ENCODE peak calls at places on chromosomes 6 and 20, in four cellular contexts. I is HCT116, Q is H1, M is K562. D is an unnamed sample.

GRCh38 chr6:155228549-155229166 is 35.2 kb upstream of the CLDN20 start:
- DNase-seq in I (no peak), Q (no peak), M (no peak), D (no peak)

GRCh38 chr6:149060985-149061760 is 256.3 kb upstream of the TAB2 start:
- DNase-seq in I (no peak), Q (no peak), M (no peak), D (peak)

GRCh38 chr6:154408906-154409500 is 52.4 kb upstream of the IPCEF1 start:
- DNase-seq in I (no peak), Q (no peak), M (no peak), D (no peak)

GRCh38 chr6:160137130-160137988 is 15.7 kb downstream of the SLC22A1 start:
- DNase-seq in I (no peak), Q (no peak), M (no peak), D (peak)

GRCh38 chr6:82712826-82713225 is 349.2 kb downstream of the TPBG start:
- DNase-seq in I (no peak), Q (no peak), M (peak), D (no peak)

GRCh38 chr20:12835999-12836398 is 172.8 kb upstream of the SPTLC3 start:
- DNase-seq in I (no peak), Q (peak), M (no peak), D (no peak)

GRCh38 chr6:3318821-3319540 is 60.2 kb downstream of the PSMG4 start:
- DNase-seq in I (no peak), Q (no peak), M (no peak), D (no peak)

GRCh38 chr6:47355496-47355895 is 45.8 kb upstream of the TNFRSF21 start:
- DNase-seq in I (no peak), Q (no peak), M (no peak), D (no peak)

GRCh38 chr6:129073651-129074419 is 190.9 kb downstream of the LAMA2 start:
- DNase-seq in I (no peak), Q (no peak), M (no peak), D (no peak)
- TF ChIP-seq FOSL1 in I (no peak), Q (no peak), M (no peak), D (no peak)

GRCh38 chr6:11427827-11428245 is 109.7 kb upstream of the TMEM170B start:
- DNase-seq in I (no peak), Q (no peak), M (no peak), D (peak)
- TF ChIP-seq JUND in I (no peak), Q (no peak), M (no peak), D (no peak)

DNA sequence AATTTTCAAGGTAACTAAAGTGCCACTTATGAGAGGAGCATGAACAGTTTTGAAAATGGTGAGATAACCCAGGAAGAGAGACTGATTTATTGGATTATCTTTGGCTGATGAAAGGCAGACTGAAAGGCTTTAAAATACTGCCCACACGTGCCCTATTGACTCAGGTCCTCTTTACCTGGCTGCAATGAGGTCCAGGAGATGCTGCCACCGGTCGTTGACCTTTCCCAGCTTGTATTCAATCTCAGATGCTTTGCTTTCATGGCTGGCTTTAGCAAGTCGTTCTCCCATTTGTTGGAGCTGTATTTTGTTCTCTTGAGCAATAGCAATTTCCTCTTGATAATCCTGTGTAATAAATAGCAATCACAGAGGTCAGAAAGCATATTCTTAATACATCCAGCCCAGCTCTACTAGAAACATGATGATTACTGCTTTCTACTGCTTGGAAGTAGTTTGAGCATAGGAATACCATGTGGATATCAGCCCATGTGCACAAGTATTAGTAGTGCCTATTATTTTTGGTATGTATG is 368.8 kb downstream of the ESR1 start:
- DNase-seq in I (no peak), Q (no peak), M (no peak), D (no peak)
- TF ChIP-seq FOSL1 in I (no peak), Q (no peak), M (no peak), D (no peak)

DNA sequence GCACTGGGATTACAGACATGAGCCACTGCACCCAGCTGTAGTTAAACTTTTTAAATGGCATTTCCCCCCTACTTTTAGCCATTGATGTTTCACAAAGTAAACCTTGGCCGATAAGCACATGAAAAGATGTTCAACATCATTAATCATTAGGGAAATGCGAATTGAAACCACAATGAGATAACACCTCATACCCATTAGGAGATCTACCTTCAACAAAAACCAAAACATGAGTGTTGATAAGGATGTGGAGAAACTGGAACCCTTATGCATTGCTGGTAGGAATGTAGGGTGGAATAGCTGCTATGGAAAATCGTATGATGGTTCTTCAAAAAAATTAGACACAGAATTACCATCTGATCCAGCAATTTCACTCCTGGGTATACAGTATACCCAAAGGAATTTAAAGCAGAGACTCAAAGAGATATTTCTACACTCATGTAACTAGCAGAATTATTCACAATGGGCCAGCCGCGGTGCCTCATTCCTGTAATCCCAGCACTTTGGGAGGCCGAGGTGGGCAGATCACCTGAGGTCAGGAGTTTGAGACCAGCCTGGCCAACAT is 286.5 kb upstream of the JARID2 start:
- DNase-seq in I (no peak), Q (no peak), M (no peak), D (no peak)
- TF ChIP-seq JUND in I (no peak), Q (no peak), M (no peak), D (no peak)